ENCODE peak calls at places on chromosomes 1 and 21, in ten cellular contexts. T, A, G, W, V, D, C, R, Z and U are unnamed samples.

GRCh38 chr1:85330711-85331290 is 54.4 kb upstream of the BCL10 start:
- DNase-seq in T (no peak), A (no peak), G (no peak), W (no peak), V (peak; percentile 94), D (peak; percentile 99), C (peak; percentile 46), R (no peak), Z (peak; percentile 60), U (no peak)

GRCh38 chr1:3180915-3181314 is 111.9 kb downstream of the PRDM16 start:
- DNase-seq in T (no peak), A (no peak), G (no peak), W (no peak), V (no peak), D (no peak), C (no peak), R (no peak), Z (no peak), U (no peak)

GRCh38 chr1:213003281-213003680 is 12.4 kb downstream of the ANGEL2 start:
- DNase-seq in T (no peak), A (no peak), G (no peak), W (no peak), V (no peak), D (no peak), C (no peak), R (no peak), Z (no peak), U (no peak)

GRCh38 chr1:160625321-160625720 is 21.5 kb downstream of the SLAMF1 start:
- DNase-seq in T (no peak), A (no peak), G (no peak), W (no peak), V (no peak), D (no peak), C (no peak), R (no peak), Z (no peak), U (no peak)

GRCh38 chr21:35682874-35683549 is 377.3 kb downstream of the SETD4 start:
- DNase-seq in T (no peak), A (no peak), G (no peak), W (no peak), V (no peak), D (no peak), C (no peak), R (no peak), Z (no peak), U (no peak)

GRCh38 chr1:21904725-21905520 is 32.2 kb downstream of the HSPG2 start:
- DNase-seq in T (no peak), A (no peak), G (no peak), W (peak; percentile 63), V (peak; percentile 88), D (peak; percentile 97), C (peak; percentile 58), R (peak; percentile 73), Z (peak; percentile 61), U (no peak)

GRCh38 chr21:31894441-31894840 is 21.6 kb downstream of the HUNK start:
- DNase-seq in T (no peak), A (no peak), G (no peak), W (no peak), V (no peak), D (no peak), C (no peak), R (no peak), Z (no peak), U (no peak)

GRCh38 chr1:245963649-245964048 is 543.4 kb downstream of the SMYD3 start:
- DNase-seq in T (no peak), A (no peak), G (no peak), W (no peak), V (no peak), D (no peak), C (no peak), R (no peak), Z (no peak), U (no peak)

GRCh38 chr1:150535511-150536281 is 13.5 kb upstream of the ADAMTSL4 start:
- DNase-seq in T (no peak), A (no peak), G (no peak), W (no peak), V (peak; percentile 23), D (peak; percentile 91), C (no peak), R (no peak), Z (no peak), U (peak; percentile 11)

GRCh38 chr1:177185209-177185608 is 14.5 kb downstream of the BRINP2 start:
- DNase-seq in T (no peak), A (no peak), G (no peak), W (no peak), V (no peak), D (no peak), C (no peak), R (no peak), Z (no peak), U (peak; percentile 29)

GRCh38 chr1:240190881-240191385 is 99.2 kb downstream of the FMN2 start:
- DNase-seq in T (no peak), A (no peak), G (no peak), W (no peak), V (peak; percentile 99), D (peak; percentile 100), C (no peak), R (peak; percentile 34), Z (no peak), U (peak; percentile 32)
- TF ChIP-seq CTCF in T (no peak), A (no peak), G (peak; percentile 18), W (no peak), V (peak; percentile 66), D (peak; percentile 56), C (peak; percentile 26), R (no peak), Z (no peak), U (peak; percentile 60)

GRCh38 chr1:167799747-167800146 is 78.0 kb downstream of the MPZL1 start:
- DNase-seq in T (no peak), A (no peak), G (no peak), W (no peak), V (no peak), D (no peak), C (no peak), R (no peak), Z (no peak), U (no peak)

GRCh38 chr1:167795810-167796740 is 74.3 kb downstream of the MPZL1 start:
- DNase-seq in T (no peak), A (no peak), G (no peak), W (no peak), V (peak; percentile 68), D (peak; percentile 35), C (no peak), R (no peak), Z (no peak), U (no peak)

GRCh38 chr1:167794043-167794442 is 72.3 kb downstream of the MPZL1 start:
- DNase-seq in T (no peak), A (no peak), G (no peak), W (no peak), V (no peak), D (no peak), C (no peak), R (no peak), Z (no peak), U (no peak)

GRCh38 chr1:167798951-167799350 is 77.2 kb downstream of the MPZL1 start:
- DNase-seq in T (no peak), A (no peak), G (no peak), W (no peak), V (no peak), D (no peak), C (no peak), R (no peak), Z (no peak), U (peak; percentile 68)

GRCh38 chr1:167797005-167797404 is 75.2 kb downstream of the MPZL1 start:
- DNase-seq in T (peak; percentile 49), A (peak; percentile 73), G (no peak), W (no peak), V (peak; percentile 97), D (peak; percentile 94), C (peak; percentile 79), R (peak; percentile 90), Z (peak; percentile 71), U (peak; percentile 46)
- TF ChIP-seq CTCF in T (no peak), A (no peak), G (no peak), W (no peak), V (peak; percentile 2), D (no peak), C (no peak), R (no peak), Z (no peak), U (no peak)

GRCh38 chr1:25068829-25069228 is 138.8 kb upstream of the RUNX3 start:
- DNase-seq in T (no peak), A (no peak), G (no peak), W (no peak), V (no peak), D (no peak), C (no peak), R (no peak), Z (no peak), U (no peak)
- TF ChIP-seq CTCF in T (no peak), A (no peak), G (no peak), W (no peak), V (peak; percentile 23), D (no peak), C (no peak), R (no peak), Z (no peak), U (no peak)

GRCh38 chr1:55317673-55318072 is 102.5 kb upstream of the USP24 start:
- DNase-seq in T (no peak), A (no peak), G (no peak), W (no peak), V (no peak), D (no peak), C (no peak), R (no peak), Z (no peak), U (no peak)

GRCh38 chr1:55320891-55321290 is 105.7 kb upstream of the USP24 start:
- DNase-seq in T (no peak), A (no peak), G (no peak), W (no peak), V (no peak), D (no peak), C (no peak), R (no peak), Z (no peak), U (no peak)

GRCh38 chr1:55317263-55317662 is 102.1 kb upstream of the USP24 start:
- DNase-seq in T (no peak), A (no peak), G (no peak), W (no peak), V (no peak), D (no peak), C (no peak), R (no peak), Z (no peak), U (no peak)

GRCh38 chr1:55316494-55316893 is 101.3 kb upstream of the USP24 start:
- DNase-seq in T (no peak), A (no peak), G (no peak), W (no peak), V (no peak), D (no peak), C (no peak), R (no peak), Z (no peak), U (no peak)

DNA sequence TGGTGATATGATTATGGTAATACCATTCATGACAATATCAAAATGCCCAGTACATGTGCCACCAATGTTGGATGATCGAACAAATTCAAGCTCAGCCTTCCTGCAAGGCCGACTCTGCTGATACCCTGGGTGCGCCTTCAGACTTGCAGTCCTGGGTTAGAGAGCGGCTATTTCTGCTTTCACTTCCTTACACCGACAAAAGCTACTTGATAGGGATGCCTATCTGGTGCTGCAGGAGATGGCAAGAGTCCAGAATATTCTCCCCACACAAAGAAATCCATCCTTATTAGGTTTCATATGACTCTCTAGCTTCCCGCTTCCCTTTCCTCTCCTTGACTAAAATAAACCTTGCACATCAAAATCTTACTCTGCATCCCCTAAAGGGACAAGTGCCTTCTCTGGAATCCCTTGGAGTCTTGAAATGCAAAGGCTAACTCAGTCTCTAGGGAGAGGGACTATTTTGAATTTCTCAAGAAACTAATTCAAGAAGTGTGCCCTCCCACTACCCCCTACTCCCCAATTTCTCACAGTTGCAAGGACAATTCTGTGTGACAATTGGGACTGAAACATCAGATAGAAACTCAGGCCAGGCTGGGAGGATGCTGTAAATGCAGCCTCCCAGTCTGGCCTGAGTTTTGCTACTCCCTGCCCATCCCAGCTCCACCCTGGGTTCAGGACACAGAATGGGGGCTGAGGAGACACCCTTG is 103.1 kb upstream of the USP24 start:
- DNase-seq in T (no peak), A (no peak), G (no peak), W (no peak), V (peak; percentile 33), D (peak; percentile 63), C (no peak), R (no peak), Z (no peak), U (no peak)
- TF ChIP-seq CTCF in T (no peak), A (no peak), G (no peak), W (no peak), V (no peak), D (no peak), C (no peak), R (no peak), Z (no peak), U (no peak)